ENCODE peak calls at places on chromosomes 6 and 20, in ten cellular contexts. V is aorta, U is HCT116, H is uterus, L is kidney, K is DND-41, F is neural progenitor cell, O is mammary epithelial cell, N is fibroblast of lung, I is lower lobe of right lung. T is an unnamed sample.

GRCh38 chr6:142374965-142375733 is 73.3 kb downstream of the ADGRG6 start:
- DNase-seq in I (no peak), F (no peak), L (no peak), V (no peak), O (peak; percentile 74), U (peak; percentile 85), H (no peak), K (no peak), N (peak; percentile 92), T (no peak)

GRCh38 chr6:137471951-137472350 is 22.2 kb downstream of the OLIG3 start:
- DNase-seq in F (no peak), I (no peak), K (peak; percentile 43), H (no peak), O (no peak), U (no peak), V (no peak), N (no peak), L (no peak), T (no peak)

GRCh38 chr6:131015192-131015591 is 47.9 kb downstream of the EPB41L2 start:
- DNase-seq in K (no peak), I (no peak), F (no peak), H (no peak), L (no peak), O (no peak), V (no peak), U (no peak), N (no peak), T (no peak)

GRCh38 chr20:46631874-46632446 is 19.3 kb downstream of the SLC13A3 start:
- DNase-seq in U (no peak), K (no peak), L (no peak), F (no peak), V (no peak), O (no peak), H (no peak), N (no peak), I (no peak), T (no peak)

GRCh38 chr6:91782789-91783188 is 1195.9 kb upstream of the MAP3K7 start:
- DNase-seq in N (peak; percentile 9), K (no peak), L (no peak), V (no peak), F (peak; percentile 9), U (no peak), O (no peak), I (no peak), H (no peak), T (no peak)

GRCh38 chr6:79498842-79499241 is 38.4 kb downstream of the LCA5 start:
- DNase-seq in O (no peak), K (no peak), V (no peak), N (no peak), F (no peak), I (no peak), L (no peak), H (no peak), U (no peak), T (no peak)

GRCh38 chr6:509676-510075 is 118.1 kb downstream of the IRF4 start:
- DNase-seq in U (no peak), L (no peak), N (no peak), O (no peak), I (no peak), V (no peak), H (no peak), F (no peak), K (no peak), T (no peak)

GRCh38 chr6:147166360-147166944 is 37.8 kb upstream of the STXBP5 start:
- DNase-seq in H (no peak), V (no peak), U (no peak), O (peak; percentile 2), L (no peak), N (peak; percentile 54), I (no peak), F (no peak), K (no peak), T (no peak)

GRCh38 chr6:125014157-125014957 is 52.1 kb downstream of the RNF217 start:
- DNase-seq in N (peak; percentile 85), I (no peak), F (no peak), U (no peak), O (peak; percentile 46), H (no peak), K (no peak), V (no peak), L (no peak), T (no peak)

GRCh38 chr6:143598466-143599080 is 79.2 kb upstream of the PHACTR2 start:
- DNase-seq in K (peak; percentile 8), L (no peak), O (no peak), I (no peak), H (no peak), F (no peak), V (no peak), N (no peak), U (no peak), T (no peak)

GRCh38 chr6:1575213-1576041 is 34.3 kb upstream of the FOXC1 start:
- DNase-seq in F (no peak), U (no peak), I (no peak), O (no peak), K (peak; percentile 32), L (no peak), V (no peak), H (no peak), N (peak; percentile 51), T (peak; percentile 78)

GRCh38 chr6:129645371-129646139 is 64.4 kb downstream of the ARHGAP18 start:
- DNase-seq in I (no peak), F (no peak), U (peak; percentile 65), N (peak; percentile 26), L (no peak), V (no peak), O (no peak), H (no peak), K (no peak), T (no peak)

GRCh38 chr6:34692280-34692679 is 4.3 kb downstream of the ILRUN start:
- DNase-seq in F (no peak), U (no peak), L (no peak), I (no peak), H (no peak), V (no peak), N (no peak), K (no peak), O (no peak), T (no peak)
- H3K4me1 ChIP-seq in F (peaks cover 7% of the 10 kb centered on the region), U (peaks cover 15% of the 10 kb centered on the region), L (peaks cover 4% of the 10 kb centered on the region), I (peaks cover 38% of the 10 kb centered on the region), H (no peaks in the 10 kb centered on the region), V (no peaks in the 10 kb centered on the region), N (peaks cover 2% of the 10 kb centered on the region), K (peaks cover 39% of the 10 kb centered on the region), O (peaks cover 12% of the 10 kb centered on the region), T (no peaks in the 10 kb centered on the region)

DNA sequence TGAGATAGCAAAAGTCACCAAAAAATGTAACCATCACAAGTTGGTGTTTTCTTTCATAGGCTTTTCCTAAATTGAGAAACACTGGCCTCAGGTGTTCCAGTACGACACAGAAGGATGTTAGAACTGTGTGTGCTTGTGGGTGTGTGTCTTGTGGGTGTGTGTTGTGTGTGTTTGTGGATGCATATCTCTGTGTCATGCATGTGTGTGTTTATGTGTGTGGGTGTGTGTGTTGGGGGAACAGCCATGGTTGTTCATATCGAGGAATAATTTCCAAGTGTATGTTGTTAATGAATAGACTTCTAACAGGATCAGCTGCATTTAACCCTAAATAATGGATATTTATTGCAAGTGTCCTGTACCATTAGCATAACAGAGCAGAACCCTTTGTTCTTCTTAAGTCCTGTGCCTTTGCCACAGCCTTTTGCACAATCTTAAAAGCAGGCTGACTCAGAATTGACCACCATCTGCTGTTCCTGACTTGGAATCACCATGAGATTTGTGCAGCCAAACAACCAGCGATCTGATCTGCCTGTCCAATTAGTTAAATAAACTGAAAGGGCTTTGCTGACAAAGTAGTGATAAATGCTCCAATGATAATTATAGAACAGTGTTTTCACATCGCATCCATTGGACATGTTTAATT is 7.7 kb downstream of the CD93 start:
- DNase-seq in V (no peak), U (no peak), F (peak; percentile 40), O (no peak), H (no peak), N (peak; percentile 59), I (no peak), K (no peak), L (no peak), T (no peak)
- H3K4me1 ChIP-seq in V (no peaks in the 10 kb centered on the region), U (no peaks in the 10 kb centered on the region), F (peaks cover 17% of the 10 kb centered on the region), O (peaks cover 9% of the 10 kb centered on the region), H (no peaks in the 10 kb centered on the region), N (no peaks in the 10 kb centered on the region), I (peaks cover 31% of the 10 kb centered on the region), K (peaks cover 9% of the 10 kb centered on the region), L (no peaks in the 10 kb centered on the region), T (peaks cover 3% of the 10 kb centered on the region)

GRCh38 chr20:1626528-1627192 is 6.9 kb upstream of the SIRPB1 start:
- DNase-seq in N (no peak), I (no peak), O (no peak), K (no peak), V (peak; percentile 55), H (no peak), U (no peak), L (no peak), F (no peak), T (no peak)

GRCh38 chr20:1631309-1632227 is 11.8 kb upstream of the SIRPB1 start:
- DNase-seq in L (no peak), F (no peak), N (peak; percentile 62), I (no peak), V (no peak), K (no peak), O (peak; percentile 18), U (no peak), H (no peak), T (no peak)

GRCh38 chr20:1630186-1630585 is 10.4 kb upstream of the SIRPB1 start:
- DNase-seq in U (no peak), N (no peak), I (no peak), V (no peak), K (no peak), O (no peak), H (no peak), F (no peak), L (no peak), T (no peak)

GRCh38 chr20:1629321-1629720 is 9.5 kb upstream of the SIRPB1 start:
- DNase-seq in F (no peak), U (no peak), I (no peak), V (no peak), L (no peak), O (no peak), K (no peak), N (no peak), H (no peak), T (no peak)

GRCh38 chr20:1628621-1629020 is 8.8 kb upstream of the SIRPB1 start:
- DNase-seq in O (no peak), L (no peak), V (no peak), K (no peak), N (no peak), H (no peak), U (no peak), I (no peak), F (no peak), T (no peak)
- H3K4me1 ChIP-seq in O (peaks cover 28% of the 10 kb centered on the region), L (no peaks in the 10 kb centered on the region), V (no peaks in the 10 kb centered on the region), K (no peaks in the 10 kb centered on the region), N (no peaks in the 10 kb centered on the region), H (no peaks in the 10 kb centered on the region), U (peaks cover 6% of the 10 kb centered on the region), I (peaks cover 3% of the 10 kb centered on the region), F (no peaks in the 10 kb centered on the region), T (no peaks in the 10 kb centered on the region)

DNA sequence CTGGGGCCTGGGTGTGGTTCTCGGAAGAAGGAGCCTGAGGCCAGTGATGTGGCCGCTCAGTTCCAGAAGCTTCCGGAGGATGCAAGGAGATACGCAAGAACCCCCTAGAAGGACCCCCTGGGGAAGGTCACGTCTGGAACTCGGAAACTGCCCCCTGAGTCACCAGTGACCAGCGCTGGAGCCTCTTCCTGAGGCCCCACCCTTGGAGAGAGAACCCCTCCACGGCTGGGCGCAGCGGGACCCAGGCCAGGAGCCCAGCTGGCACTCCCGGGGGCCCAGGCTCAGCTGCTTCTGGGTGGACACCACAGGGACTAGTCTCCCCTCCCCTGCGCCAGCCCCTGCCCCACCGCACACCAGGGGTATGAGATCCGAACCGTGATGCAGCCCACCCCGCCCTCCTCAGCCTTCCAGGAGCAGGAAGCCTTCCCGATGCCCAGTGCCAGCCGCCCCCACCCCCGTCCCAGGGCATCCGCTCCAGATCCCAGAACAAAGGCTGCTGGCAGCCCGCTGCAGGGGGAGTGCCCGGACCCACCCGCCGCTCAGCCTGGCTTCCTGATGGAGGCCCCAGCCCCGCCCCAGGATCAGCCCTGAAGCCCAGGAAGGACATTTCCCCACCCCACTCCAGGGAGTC is 7.5 kb downstream of the LAMA5 start:
- DNase-seq in L (peak; percentile 89), V (peak; percentile 79), H (peak; percentile 75), K (no peak), O (no peak), F (no peak), N (peak; percentile 58), I (peak; percentile 62), U (peak; percentile 73), T (peak; percentile 47)
- H3K4me1 ChIP-seq in L (peaks cover 48% of the 10 kb centered on the region), V (no peaks in the 10 kb centered on the region), H (peaks cover 7% of the 10 kb centered on the region), K (no peaks in the 10 kb centered on the region), O (peaks cover 92% of the 10 kb centered on the region), F (peaks cover 70% of the 10 kb centered on the region), N (peaks cover 39% of the 10 kb centered on the region), I (peaks cover 93% of the 10 kb centered on the region), U (peaks cover 95% of the 10 kb centered on the region), T (peaks cover 45% of the 10 kb centered on the region)